ENCODE peak calls at places on chromosomes 6 and 20, in nine cellular contexts. P is cardiac fibroblast, S is GM13977, M is neural progenitor cell, E is right lobe of liver, H is left ventricle myocardium inferior, K is Peyer's patch, O is lower leg skin, Z is osteocyte. C is an unnamed sample.

GRCh38 chr6:111480988-111481830 is 1.8 kb downstream of the REV3L start:
- DNase-seq in P (no peak), S (no peak), M (no peak), E (no peak), H (no peak), K (no peak), O (no peak), Z (no peak), C (no peak)

GRCh38 chr20:4151991-4152695 is 136.8 kb upstream of the RNF24 start:
- DNase-seq in P (no peak), S (no peak), M (no peak), E (no peak), H (no peak), K (no peak), O (no peak), Z (no peak), C (peak)

GRCh38 chr6:1613631-1614447 is 4.1 kb downstream of the FOXC1 start:
- DNase-seq in P (peak), S (no peak), M (peak), E (no peak), H (no peak), K (no peak), O (no peak), Z (no peak), C (peak)

GRCh38 chr6:147782302-147782701 is 273.8 kb downstream of the SAMD5 start:
- DNase-seq in P (no peak), S (no peak), M (peak), E (no peak), H (no peak), K (no peak), O (no peak), Z (no peak), C (no peak)

GRCh38 chr20:10369723-10370090 is 64.3 kb downstream of the MKKS start:
- DNase-seq in P (peak), S (no peak), M (no peak), E (no peak), H (no peak), K (no peak), O (peak), Z (no peak), C (no peak)

GRCh38 chr20:54140927-54141566 is 32.7 kb downstream of the CYP24A1 start:
- DNase-seq in P (peak), S (no peak), M (no peak), E (no peak), H (no peak), K (no peak), O (no peak), Z (no peak), C (no peak)

GRCh38 chr6:32148722-32149576 is 2.8 kb downstream of the PRRT1 start:
- DNase-seq in P (peak), S (no peak), M (peak), E (peak), H (no peak), K (peak), O (peak), Z (no peak), C (no peak)

GRCh38 chr20:7090001-7090400 is 322.5 kb downstream of the BMP2 start:
- DNase-seq in P (peak), S (no peak), M (no peak), E (no peak), H (no peak), K (no peak), O (no peak), Z (no peak), C (no peak)

GRCh38 chr6:118679293-118679692 is 27.9 kb upstream of the CEP85L start:
- DNase-seq in P (peak), S (no peak), M (no peak), E (no peak), H (no peak), K (no peak), O (no peak), Z (no peak), C (no peak)

GRCh38 chr6:14466278-14466677 is 348.7 kb downstream of the CD83 start:
- DNase-seq in P (peak), S (no peak), M (no peak), E (no peak), H (no peak), K (no peak), O (no peak), Z (no peak), C (no peak)

GRCh38 chr6:22558288-22558882 is 11.0 kb upstream of the HDGFL1 start:
- DNase-seq in P (no peak), S (no peak), M (no peak), E (no peak), H (no peak), K (no peak), O (no peak), Z (no peak), C (no peak)

GRCh38 chr20:9374068-9374467 is 140.3 kb upstream of the LAMP5 start:
- DNase-seq in P (no peak), S (no peak), M (no peak), E (no peak), H (no peak), K (no peak), O (no peak), Z (no peak), C (no peak)

GRCh38 chr20:38216201-38216600 is 44.3 kb downstream of the KIAA1755 start:
- DNase-seq in P (no peak), S (no peak), M (no peak), E (no peak), H (no peak), K (no peak), O (no peak), Z (no peak), C (no peak)

GRCh38 chr6:6699741-6700367 is 111.3 kb downstream of the LY86 start:
- DNase-seq in P (peak), S (no peak), M (peak), E (peak), H (peak), K (peak), O (peak), Z (peak), C (no peak)

GRCh38 chr6:42407379-42407778 is 44.3 kb downstream of the TRERF1 start:
- DNase-seq in P (peak), S (no peak), M (no peak), E (no peak), H (no peak), K (no peak), O (no peak), Z (no peak), C (no peak)

DNA sequence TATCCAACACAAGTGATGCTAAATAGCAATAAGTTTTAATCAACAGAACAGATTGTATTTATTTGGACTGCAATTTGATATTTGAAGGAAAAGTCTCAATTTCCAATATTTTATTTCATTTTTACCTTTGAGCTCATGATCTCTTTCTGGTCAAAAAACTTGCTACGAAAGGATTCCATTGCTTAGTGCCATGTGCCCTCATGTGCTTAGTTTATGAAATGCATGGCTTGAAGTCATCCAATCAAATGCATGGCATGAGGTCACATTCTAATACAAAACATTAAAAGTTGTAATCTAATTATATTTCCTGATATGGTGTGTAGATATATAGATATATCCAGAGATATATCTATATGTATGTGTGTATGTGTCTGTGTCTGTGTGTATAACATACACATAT is 321.2 kb upstream of the ADGRB3 start:
- DNase-seq in P (peak), S (no peak), M (peak), E (no peak), H (no peak), K (no peak), O (no peak), Z (no peak), C (no peak)
- TF ChIP-seq CTCF in P (peak), S (peak), M (peak), E (no peak), H (no peak), K (no peak), O (no peak), Z (peak), C (no peak)

GRCh38 chr20:24705486-24705885 is 236.1 kb downstream of the SYNDIG1 start:
- DNase-seq in P (peak), S (no peak), M (no peak), E (no peak), H (no peak), K (no peak), O (no peak), Z (no peak), C (no peak)
- TF ChIP-seq CTCF in P (no peak), S (no peak), M (no peak), E (no peak), H (no peak), K (no peak), O (no peak), Z (no peak), C (no peak)

GRCh38 chr6:39893286-39893685 is 41.0 kb downstream of the MOCS1 start:
- DNase-seq in P (no peak), S (no peak), M (no peak), E (no peak), H (no peak), K (no peak), O (no peak), Z (no peak), C (no peak)

GRCh38 chr6:39891976-39892375 is 42.3 kb downstream of the MOCS1 start:
- DNase-seq in P (peak), S (no peak), M (no peak), E (no peak), H (no peak), K (no peak), O (no peak), Z (no peak), C (no peak)

GRCh38 chr6:39889229-39889628 is 45.0 kb downstream of the MOCS1 start:
- DNase-seq in P (no peak), S (no peak), M (no peak), E (no peak), H (no peak), K (no peak), O (no peak), Z (no peak), C (no peak)

GRCh38 chr6:39891353-39891752 is 42.9 kb downstream of the MOCS1 start:
- DNase-seq in P (no peak), S (no peak), M (no peak), E (no peak), H (no peak), K (no peak), O (no peak), Z (no peak), C (no peak)

GRCh38 chr6:39892490-39893129 is 41.7 kb downstream of the MOCS1 start:
- DNase-seq in P (peak), S (peak), M (peak), E (peak), H (peak), K (no peak), O (no peak), Z (no peak), C (peak)
- TF ChIP-seq CTCF in P (peak), S (peak), M (peak), E (peak), H (peak), K (peak), O (no peak), Z (peak), C (peak)

DNA sequence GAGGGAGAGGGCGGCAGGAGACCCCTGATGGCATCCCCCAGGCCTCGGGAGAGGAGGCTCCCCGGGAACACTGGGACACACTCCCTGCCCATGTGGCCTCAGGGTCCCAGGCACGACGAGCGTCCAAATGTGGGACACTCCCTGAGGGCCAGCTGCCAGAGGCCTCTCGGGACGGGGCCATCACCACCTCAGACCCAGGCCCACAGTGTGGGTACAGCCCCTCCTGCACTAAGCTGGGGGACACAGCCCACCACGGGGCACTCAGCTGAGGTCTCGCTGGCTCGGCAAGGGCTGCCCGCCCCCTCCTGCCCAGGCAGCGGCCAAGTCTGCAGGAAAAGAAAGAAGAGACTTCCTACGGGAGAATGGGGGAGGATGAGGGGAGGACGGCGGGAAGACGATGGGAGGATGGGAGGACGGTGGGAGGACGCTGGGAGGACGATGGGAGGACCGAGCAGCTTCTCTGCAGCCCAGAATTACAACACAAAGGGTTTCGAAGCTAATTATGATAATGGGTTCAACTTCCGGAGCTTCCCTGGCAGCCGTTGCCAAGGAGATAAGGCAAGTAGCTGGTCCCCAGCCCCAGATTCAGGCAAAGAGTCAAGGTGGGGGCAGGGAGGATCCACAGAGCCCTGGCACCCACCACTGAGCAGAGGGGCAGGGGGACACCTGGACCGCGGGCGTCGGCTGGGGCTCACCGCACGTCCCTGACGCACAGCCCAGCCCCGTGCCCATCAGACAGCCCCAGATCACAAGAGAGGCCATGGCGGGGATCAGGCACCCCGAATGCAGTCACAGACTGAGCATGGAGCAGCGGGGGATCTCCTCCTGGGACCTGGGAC is 17.5 kb downstream of the KCNQ2 start:
- DNase-seq in P (no peak), S (no peak), M (no peak), E (no peak), H (no peak), K (no peak), O (no peak), Z (no peak), C (no peak)
- TF ChIP-seq CTCF in P (no peak), S (no peak), M (no peak), E (no peak), H (no peak), K (no peak), O (no peak), Z (no peak), C (no peak)

DNA sequence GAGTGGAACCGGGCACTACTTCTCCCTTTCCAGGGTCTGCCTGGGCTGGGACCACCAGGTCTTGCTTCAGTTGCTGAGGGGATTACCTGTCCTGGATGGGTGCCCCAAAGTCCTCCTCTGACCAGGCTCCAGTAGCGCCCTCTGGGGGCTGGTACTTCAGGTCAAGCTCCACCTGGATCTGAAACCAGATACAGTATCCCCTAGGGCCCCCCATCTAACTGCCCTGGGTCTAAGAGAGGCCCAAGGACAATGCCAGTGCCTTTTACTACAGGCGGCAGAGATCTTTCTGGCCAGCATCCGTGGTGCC is 11.2 kb upstream of the SPAG4 start:
- DNase-seq in P (no peak), S (peak), M (peak), E (no peak), H (no peak), K (peak), O (no peak), Z (no peak), C (no peak)
- TF ChIP-seq CTCF in P (peak), S (peak), M (peak), E (peak), H (no peak), K (peak), O (no peak), Z (peak), C (peak)

DNA sequence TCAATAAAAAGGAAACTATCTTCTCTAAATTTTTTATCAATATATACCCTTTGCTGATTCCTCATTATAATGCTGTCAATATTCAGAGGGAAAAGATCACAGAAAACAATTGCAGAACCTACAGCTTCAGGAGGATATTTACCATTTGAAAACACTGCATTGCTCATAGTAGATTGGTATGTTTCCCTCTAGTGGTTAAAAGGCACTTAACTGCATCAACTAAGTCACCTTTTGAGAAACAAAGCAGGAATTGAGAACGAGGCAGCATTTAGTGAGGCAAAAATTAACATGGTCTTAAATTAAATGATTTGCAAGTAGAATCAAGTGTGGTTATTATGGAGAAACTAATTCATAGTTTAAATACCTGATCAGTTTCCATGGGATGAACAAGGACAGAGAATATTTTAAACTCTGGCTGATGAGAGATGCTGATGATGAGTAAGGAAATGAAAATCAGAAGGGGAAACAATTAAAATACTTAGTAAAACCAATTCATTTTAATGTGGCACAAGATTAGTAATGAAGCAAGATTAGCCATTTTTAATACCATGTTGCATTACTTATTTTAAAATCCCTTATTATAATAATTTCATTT is 642.1 kb downstream of the EPHA7 start:
- DNase-seq in P (peak), S (peak), M (peak), E (no peak), H (no peak), K (no peak), O (no peak), Z (no peak), C (no peak)
- TF ChIP-seq CTCF in P (no peak), S (peak), M (peak), E (peak), H (peak), K (peak), O (no peak), Z (peak), C (peak)

DNA sequence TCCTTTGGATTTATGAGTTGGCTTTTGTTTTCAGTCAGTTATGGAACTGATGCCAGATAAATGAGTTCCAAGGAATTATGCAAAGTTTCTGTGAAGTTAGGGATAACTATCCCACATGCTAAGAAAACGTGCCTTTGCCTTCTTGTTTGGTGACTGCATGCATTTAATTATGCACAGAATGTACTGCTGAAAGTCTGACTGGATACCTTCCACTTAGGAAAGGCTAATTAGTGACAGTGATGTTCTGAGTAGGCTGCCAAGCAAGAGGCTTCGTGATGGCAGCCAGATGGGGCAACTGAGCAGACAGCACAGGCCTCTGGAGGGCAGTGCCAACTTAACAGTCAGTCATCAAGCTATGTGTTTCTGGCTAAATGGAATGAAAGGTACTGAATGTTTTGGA is 289.9 kb downstream of the CD109 start:
- DNase-seq in P (peak), S (no peak), M (peak), E (no peak), H (no peak), K (no peak), O (peak), Z (no peak), C (no peak)
- TF ChIP-seq CTCF in P (peak), S (no peak), M (peak), E (peak), H (no peak), K (no peak), O (no peak), Z (peak), C (no peak)